ENCODE peak calls at places on chromosomes 11 and 22, in eight cellular contexts. One of them, this sample, is unnamed.

GRCh38 chr11:7538466-7539454 is 25.0 kb downstream of the PPFIBP2 start:
- DNase-seq in body of pancreas: no peak
- DNase-seq in ovary: no peak
- DNase-seq in skeletal muscle cell: no peak
- DNase-seq in astrocyte of the spinal cord: no peak
- DNase-seq in effector memory CD4-positive, alpha-beta T cell: no peak
- DNase-seq in GM12865: no peak
- DNase-seq in PC-3: peak
- DNase-seq in this sample: no peak

GRCh38 chr11:60922906-60923305 is 1.4 kb upstream of the TMEM132A start:
- DNase-seq in body of pancreas: no peak
- DNase-seq in effector memory CD4-positive, alpha-beta T cell: no peak
- DNase-seq in GM12865: no peak
- DNase-seq in ovary: no peak
- DNase-seq in astrocyte of the spinal cord: no peak
- DNase-seq in PC-3: no peak
- DNase-seq in skeletal muscle cell: no peak
- DNase-seq in this sample: no peak

GRCh38 chr22:42217019-42217751 is 53.3 kb downstream of the TCF20 start:
- DNase-seq in GM12865: peak
- DNase-seq in body of pancreas: no peak
- DNase-seq in PC-3: no peak
- DNase-seq in skeletal muscle cell: peak
- DNase-seq in astrocyte of the spinal cord: no peak
- DNase-seq in effector memory CD4-positive, alpha-beta T cell: no peak
- DNase-seq in ovary: no peak
- DNase-seq in this sample: no peak

GRCh38 chr11:122853971-122854446 is 15.7 kb downstream of the CRTAM start:
- DNase-seq in skeletal muscle cell: peak
- DNase-seq in ovary: peak
- DNase-seq in effector memory CD4-positive, alpha-beta T cell: no peak
- DNase-seq in GM12865: peak
- DNase-seq in PC-3: peak
- DNase-seq in astrocyte of the spinal cord: peak
- DNase-seq in body of pancreas: peak
- DNase-seq in this sample: peak

GRCh38 chr11:129861702-129862107 is 33.7 kb downstream of the NFRKB start:
- DNase-seq in PC-3: peak
- DNase-seq in skeletal muscle cell: peak
- DNase-seq in body of pancreas: peak
- DNase-seq in ovary: peak
- DNase-seq in effector memory CD4-positive, alpha-beta T cell: no peak
- DNase-seq in GM12865: no peak
- DNase-seq in astrocyte of the spinal cord: peak
- DNase-seq in this sample: peak

GRCh38 chr22:25282671-25283561 is 63.5 kb downstream of the CRYBB2 start:
- DNase-seq in ovary: no peak
- DNase-seq in effector memory CD4-positive, alpha-beta T cell: no peak
- DNase-seq in PC-3: no peak
- DNase-seq in skeletal muscle cell: no peak
- DNase-seq in GM12865: no peak
- DNase-seq in astrocyte of the spinal cord: no peak
- DNase-seq in body of pancreas: no peak
- DNase-seq in this sample: no peak

GRCh38 chr11:125404811-125405481 is 91.1 kb downstream of the FEZ1 start:
- DNase-seq in GM12865: peak
- DNase-seq in effector memory CD4-positive, alpha-beta T cell: peak
- DNase-seq in PC-3: peak
- DNase-seq in ovary: peak
- DNase-seq in skeletal muscle cell: no peak
- DNase-seq in body of pancreas: peak
- DNase-seq in astrocyte of the spinal cord: peak
- DNase-seq in this sample: no peak

GRCh38 chr22:42443240-42444059 is 11.2 kb upstream of the NFAM1 start:
- DNase-seq in skeletal muscle cell: no peak
- DNase-seq in GM12865: no peak
- DNase-seq in effector memory CD4-positive, alpha-beta T cell: no peak
- DNase-seq in body of pancreas: no peak
- DNase-seq in PC-3: peak
- DNase-seq in ovary: no peak
- DNase-seq in astrocyte of the spinal cord: no peak
- DNase-seq in this sample: no peak

GRCh38 chr11:119599864-119600593 is 129.0 kb downstream of the NECTIN1 start:
- DNase-seq in PC-3: peak
- DNase-seq in skeletal muscle cell: no peak
- DNase-seq in ovary: no peak
- DNase-seq in GM12865: peak
- DNase-seq in body of pancreas: no peak
- DNase-seq in astrocyte of the spinal cord: no peak
- DNase-seq in effector memory CD4-positive, alpha-beta T cell: no peak
- DNase-seq in this sample: no peak

GRCh38 chr11:2929511-2929879 is 275 bp upstream of the PHLDA2 start:
- DNase-seq in body of pancreas: peak
- DNase-seq in ovary: no peak
- DNase-seq in astrocyte of the spinal cord: peak
- DNase-seq in effector memory CD4-positive, alpha-beta T cell: peak
- DNase-seq in GM12865: peak
- DNase-seq in skeletal muscle cell: no peak
- DNase-seq in PC-3: peak
- DNase-seq in this sample: no peak

GRCh38 chr11:8228206-8228605 is 35.5 kb downstream of the LMO1 start:
- DNase-seq in effector memory CD4-positive, alpha-beta T cell: no peak
- DNase-seq in PC-3: no peak
- DNase-seq in GM12865: no peak
- DNase-seq in astrocyte of the spinal cord: no peak
- DNase-seq in skeletal muscle cell: no peak
- DNase-seq in ovary: no peak
- DNase-seq in body of pancreas: no peak
- DNase-seq in this sample: no peak

GRCh38 chr11:32852142-32852541 is 22.4 kb downstream of the PRRG4 start:
- DNase-seq in skeletal muscle cell: no peak
- DNase-seq in astrocyte of the spinal cord: peak
- DNase-seq in ovary: no peak
- DNase-seq in effector memory CD4-positive, alpha-beta T cell: no peak
- DNase-seq in GM12865: no peak
- DNase-seq in body of pancreas: no peak
- DNase-seq in PC-3: peak
- DNase-seq in this sample: no peak

GRCh38 chr11:82634091-82634490 is 99.6 kb downstream of the FAM181B start:
- DNase-seq in skeletal muscle cell: no peak
- DNase-seq in effector memory CD4-positive, alpha-beta T cell: no peak
- DNase-seq in astrocyte of the spinal cord: no peak
- DNase-seq in GM12865: no peak
- DNase-seq in body of pancreas: no peak
- DNase-seq in ovary: no peak
- DNase-seq in PC-3: peak
- DNase-seq in this sample: no peak

GRCh38 chr11:116427903-116428637 is 344.7 kb downstream of the BUD13 start:
- DNase-seq in skeletal muscle cell: no peak
- DNase-seq in PC-3: peak
- DNase-seq in GM12865: no peak
- DNase-seq in body of pancreas: no peak
- DNase-seq in effector memory CD4-positive, alpha-beta T cell: no peak
- DNase-seq in astrocyte of the spinal cord: no peak
- DNase-seq in ovary: no peak
- DNase-seq in this sample: no peak

GRCh38 chr11:13210424-13210823 is 67.2 kb upstream of the BMAL1 start:
- DNase-seq in skeletal muscle cell: peak
- DNase-seq in GM12865: peak
- DNase-seq in astrocyte of the spinal cord: peak
- DNase-seq in body of pancreas: peak
- DNase-seq in effector memory CD4-positive, alpha-beta T cell: no peak
- DNase-seq in PC-3: peak
- DNase-seq in ovary: peak
- DNase-seq in this sample: no peak

GRCh38 chr11:44726278-44727113 is at the start of gene TSPAN18:
- DNase-seq in ovary: peak
- DNase-seq in GM12865: peak
- DNase-seq in astrocyte of the spinal cord: no peak
- DNase-seq in PC-3: no peak
- DNase-seq in skeletal muscle cell: no peak
- DNase-seq in body of pancreas: no peak
- DNase-seq in effector memory CD4-positive, alpha-beta T cell: peak
- DNase-seq in this sample: no peak

GRCh38 chr11:133732109-133732508 is 113.2 kb downstream of the SPATA19 start:
- DNase-seq in effector memory CD4-positive, alpha-beta T cell: no peak
- DNase-seq in GM12865: no peak
- DNase-seq in skeletal muscle cell: no peak
- DNase-seq in body of pancreas: no peak
- DNase-seq in PC-3: no peak
- DNase-seq in ovary: no peak
- DNase-seq in astrocyte of the spinal cord: no peak
- DNase-seq in this sample: no peak

GRCh38 chr11:921921-922678 is 3.6 kb upstream of the AP2A2 start:
- DNase-seq in skeletal muscle cell: no peak
- DNase-seq in astrocyte of the spinal cord: no peak
- DNase-seq in ovary: no peak
- DNase-seq in PC-3: no peak
- DNase-seq in effector memory CD4-positive, alpha-beta T cell: no peak
- DNase-seq in body of pancreas: no peak
- DNase-seq in GM12865: no peak
- DNase-seq in this sample: no peak

GRCh38 chr11:111206472-111206871 is 39.1 kb upstream of the POU2AF2 start:
- DNase-seq in PC-3: peak
- DNase-seq in effector memory CD4-positive, alpha-beta T cell: no peak
- DNase-seq in skeletal muscle cell: peak
- DNase-seq in GM12865: no peak
- DNase-seq in astrocyte of the spinal cord: peak
- DNase-seq in ovary: no peak
- DNase-seq in body of pancreas: no peak
- DNase-seq in this sample: no peak

GRCh38 chr11:120667281-120667680 is 155.7 kb downstream of the GRIK4 start:
- DNase-seq in GM12865: peak
- DNase-seq in ovary: peak
- DNase-seq in body of pancreas: no peak
- DNase-seq in effector memory CD4-positive, alpha-beta T cell: no peak
- DNase-seq in PC-3: no peak
- DNase-seq in skeletal muscle cell: no peak
- DNase-seq in astrocyte of the spinal cord: no peak
- DNase-seq in this sample: no peak

GRCh38 chr22:49935561-49935960 is 17.1 kb downstream of the CRELD2 start:
- DNase-seq in effector memory CD4-positive, alpha-beta T cell: no peak
- DNase-seq in skeletal muscle cell: no peak
- DNase-seq in PC-3: no peak
- DNase-seq in body of pancreas: no peak
- DNase-seq in GM12865: no peak
- DNase-seq in astrocyte of the spinal cord: no peak
- DNase-seq in ovary: no peak
- DNase-seq in this sample: no peak
- H3K4me3 ChIP-seq in effector memory CD4-positive, alpha-beta T cell: no peak
- H3K4me3 ChIP-seq in skeletal muscle cell: no peak
- H3K4me3 ChIP-seq in PC-3: no peak
- H3K4me3 ChIP-seq in body of pancreas: no peak
- H3K4me3 ChIP-seq in GM12865: peak
- H3K4me3 ChIP-seq in astrocyte of the spinal cord: peak
- H3K4me3 ChIP-seq in ovary: peak
- H3K4me3 ChIP-seq in this sample: peak

GRCh38 chr11:72078477-72078876 is 1.9 kb downstream of the NUMA1 start:
- DNase-seq in astrocyte of the spinal cord: no peak
- DNase-seq in body of pancreas: no peak
- DNase-seq in effector memory CD4-positive, alpha-beta T cell: no peak
- DNase-seq in GM12865: no peak
- DNase-seq in ovary: no peak
- DNase-seq in skeletal muscle cell: no peak
- DNase-seq in PC-3: peak
- DNase-seq in this sample: no peak
- H3K4me3 ChIP-seq in astrocyte of the spinal cord: peak
- H3K4me3 ChIP-seq in body of pancreas: no peak
- H3K4me3 ChIP-seq in effector memory CD4-positive, alpha-beta T cell: no peak
- H3K4me3 ChIP-seq in GM12865: peak
- H3K4me3 ChIP-seq in ovary: no peak
- H3K4me3 ChIP-seq in skeletal muscle cell: peak
- H3K4me3 ChIP-seq in PC-3: peak
- H3K4me3 ChIP-seq in this sample: peak

DNA sequence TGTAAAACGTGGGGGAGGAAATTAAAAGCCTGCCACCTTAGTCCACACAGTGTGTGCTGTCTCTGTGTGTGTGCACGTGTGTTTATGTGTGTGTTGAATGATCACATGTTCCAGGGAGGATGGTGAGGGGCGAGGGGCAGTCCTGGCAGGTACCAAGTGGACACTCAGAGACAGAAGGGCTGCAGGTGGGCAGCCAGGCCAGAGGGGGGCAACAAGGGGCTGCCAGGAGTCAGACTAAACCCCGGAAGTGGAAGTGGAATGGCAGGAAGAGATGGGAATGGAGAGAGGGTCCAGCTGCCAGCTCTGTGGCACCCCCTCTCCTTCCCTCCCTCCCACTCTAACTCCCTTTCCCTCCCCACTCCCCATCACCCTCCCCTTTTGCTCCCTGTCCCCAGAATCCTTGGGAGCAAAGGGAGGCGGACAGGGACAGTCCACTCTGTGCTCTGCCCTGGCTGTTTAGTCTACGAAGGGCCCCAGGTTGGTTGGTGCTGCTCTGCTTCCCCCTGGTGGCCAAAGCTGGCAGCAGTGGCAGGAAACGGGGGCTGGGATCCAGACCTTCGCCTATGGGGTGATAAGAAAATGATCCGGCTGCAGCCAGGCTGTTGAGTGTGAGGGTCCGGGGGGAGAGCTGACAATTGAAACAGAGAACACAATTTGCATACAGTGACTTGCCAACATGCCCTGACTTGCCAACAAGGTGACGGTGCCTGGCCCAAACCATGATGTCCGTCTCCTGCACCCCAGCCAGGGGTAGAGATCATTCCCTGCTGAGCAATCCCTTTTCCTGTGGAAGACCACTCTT is 24.4 kb downstream of the P2RY2 start:
- DNase-seq in effector memory CD4-positive, alpha-beta T cell: peak
- DNase-seq in skeletal muscle cell: no peak
- DNase-seq in PC-3: peak
- DNase-seq in ovary: peak
- DNase-seq in GM12865: peak
- DNase-seq in body of pancreas: peak
- DNase-seq in astrocyte of the spinal cord: peak
- DNase-seq in this sample: no peak
- H3K4me3 ChIP-seq in effector memory CD4-positive, alpha-beta T cell: no peak
- H3K4me3 ChIP-seq in skeletal muscle cell: peak
- H3K4me3 ChIP-seq in PC-3: no peak
- H3K4me3 ChIP-seq in ovary: peak
- H3K4me3 ChIP-seq in GM12865: no peak
- H3K4me3 ChIP-seq in body of pancreas: no peak
- H3K4me3 ChIP-seq in astrocyte of the spinal cord: peak
- H3K4me3 ChIP-seq in this sample: no peak

DNA sequence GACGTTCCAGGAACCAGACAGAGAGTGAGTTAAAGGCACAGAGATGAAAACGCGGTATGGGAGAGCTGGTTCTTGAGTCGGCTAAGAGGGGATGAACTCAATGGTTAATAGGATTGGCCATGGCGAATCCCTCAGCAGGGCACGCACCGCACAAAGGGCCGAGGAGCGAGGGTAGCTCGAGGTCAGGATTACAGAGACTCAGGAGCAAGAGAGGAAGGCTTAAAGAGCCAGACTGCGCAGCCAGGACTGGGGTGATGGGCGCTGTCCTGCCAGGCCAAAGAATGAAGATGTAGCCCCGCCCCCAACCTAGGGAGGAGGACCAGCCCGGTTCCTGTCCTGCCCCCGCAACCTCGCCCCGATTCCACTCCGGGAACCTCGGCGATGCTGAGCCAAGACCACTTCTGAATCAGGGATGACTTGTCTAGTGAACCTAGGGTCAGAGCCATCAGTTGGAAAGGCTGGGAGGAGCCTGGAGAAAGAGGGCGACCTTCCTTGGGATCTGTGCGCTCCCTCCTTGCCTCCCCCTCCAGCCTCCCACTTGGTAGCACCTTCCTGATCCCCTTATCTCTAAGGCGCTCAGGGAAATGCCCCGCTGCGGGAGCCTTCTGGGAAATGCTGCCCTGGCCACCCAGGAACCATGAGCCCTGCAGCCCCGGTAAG is at the start of gene PLEKHB1:
- DNase-seq in skeletal muscle cell: no peak
- DNase-seq in PC-3: no peak
- DNase-seq in effector memory CD4-positive, alpha-beta T cell: no peak
- DNase-seq in GM12865: no peak
- DNase-seq in astrocyte of the spinal cord: no peak
- DNase-seq in body of pancreas: no peak
- DNase-seq in ovary: no peak
- DNase-seq in this sample: no peak
- H3K4me3 ChIP-seq in skeletal muscle cell: no peak
- H3K4me3 ChIP-seq in PC-3: peak
- H3K4me3 ChIP-seq in effector memory CD4-positive, alpha-beta T cell: no peak
- H3K4me3 ChIP-seq in GM12865: no peak
- H3K4me3 ChIP-seq in astrocyte of the spinal cord: no peak
- H3K4me3 ChIP-seq in body of pancreas: no peak
- H3K4me3 ChIP-seq in ovary: peak
- H3K4me3 ChIP-seq in this sample: no peak

This sample was measured in kidney epithelial cell.